ENCODE peak calls at places on chromosomes 11 and 22, in seven cellular contexts. O, P, T, R, U, J and Q are unnamed samples.

GRCh38 chr11:130652671-130653335 is 204.4 kb downstream of the ADAMTS15 start:
- DNase-seq in O (peak), P (no peak), T (peak), R (peak), U (no peak), J (peak), Q (peak)

GRCh38 chr11:33672273-33672672 is 28.4 kb downstream of the C11orf91 start:
- DNase-seq in O (no peak), P (no peak), T (no peak), R (no peak), U (no peak), J (no peak), Q (no peak)

GRCh38 chr11:114133548-114134329 is 74.2 kb downstream of the ZBTB16 start:
- DNase-seq in O (peak), P (no peak), T (no peak), R (no peak), U (no peak), J (no peak), Q (peak)

GRCh38 chr22:28187612-28188011 is 268.6 kb upstream of the PITPNB start:
- DNase-seq in O (no peak), P (no peak), T (no peak), R (no peak), U (no peak), J (no peak), Q (no peak)

GRCh38 chr22:48431536-48432315 is 1395.9 kb downstream of the BRD1 start:
- DNase-seq in O (no peak), P (no peak), T (no peak), R (no peak), U (no peak), J (no peak), Q (no peak)

GRCh38 chr11:90639687-90640086 is 416.8 kb upstream of the CHORDC1 start:
- DNase-seq in O (peak), P (no peak), T (no peak), R (no peak), U (no peak), J (no peak), Q (peak)

GRCh38 chr11:65442952-65443351 is 20.4 kb downstream of the NEAT1 start:
- DNase-seq in O (peak), P (no peak), T (peak), R (no peak), U (peak), J (no peak), Q (peak)

GRCh38 chr22:45742866-45743450 is 71.3 kb downstream of the ATXN10 start:
- DNase-seq in O (peak), P (peak), T (no peak), R (no peak), U (no peak), J (no peak), Q (peak)

GRCh38 chr11:76759092-76759491 is 24.1 kb upstream of the TSKU start:
- DNase-seq in O (no peak), P (no peak), T (no peak), R (no peak), U (no peak), J (no peak), Q (no peak)

GRCh38 chr22:19787849-19788141 is 27.2 kb downstream of the TBX1 start:
- DNase-seq in O (no peak), P (no peak), T (no peak), R (no peak), U (no peak), J (no peak), Q (no peak)

GRCh38 chr11:79403839-79404238 is 37.0 kb downstream of the TENM4 start:
- DNase-seq in O (no peak), P (no peak), T (no peak), R (no peak), U (no peak), J (no peak), Q (no peak)

GRCh38 chr22:29143848-29144785 is 61.6 kb upstream of the EMID1 start:
- DNase-seq in O (no peak), P (no peak), T (no peak), R (peak), U (no peak), J (no peak), Q (no peak)

GRCh38 chr11:29623144-29623722 is 393.6 kb downstream of the KCNA4 start:
- DNase-seq in O (no peak), P (no peak), T (no peak), R (peak), U (no peak), J (no peak), Q (no peak)

GRCh38 chr11:37718431-37718999 is 1120.5 kb upstream of the RAG2 start:
- DNase-seq in O (peak), P (no peak), T (no peak), R (no peak), U (no peak), J (no peak), Q (peak)

GRCh38 chr11:57567210-57567511 is 311 bp downstream of the UBE2L6 start:
- DNase-seq in O (peak), P (no peak), T (no peak), R (no peak), U (no peak), J (no peak), Q (peak)

GRCh38 chr22:37160037-37160436 is 10.3 kb upstream of the IL2RB start:
- DNase-seq in O (no peak), P (no peak), T (no peak), R (no peak), U (no peak), J (no peak), Q (no peak)

GRCh38 chr22:46262449-46263207 is 515 bp downstream of the PKDREJ start:
- DNase-seq in O (peak), P (no peak), T (peak), R (peak), U (no peak), J (no peak), Q (no peak)

GRCh38 chr11:69382131-69383128 is 88.5 kb downstream of the MYEOV start:
- DNase-seq in O (peak), P (peak), T (peak), R (peak), U (no peak), J (no peak), Q (no peak)

GRCh38 chr11:112616292-112617088 is 344.7 kb upstream of the NCAM1 start:
- DNase-seq in O (no peak), P (no peak), T (no peak), R (no peak), U (no peak), J (no peak), Q (no peak)

GRCh38 chr11:117627259-117627658 is 169.8 kb downstream of the DSCAML1 start:
- DNase-seq in O (no peak), P (no peak), T (no peak), R (no peak), U (no peak), J (no peak), Q (no peak)

GRCh38 chr11:30868495-30869130 is 282.5 kb upstream of the MPPED2 start:
- DNase-seq in O (no peak), P (no peak), T (no peak), R (no peak), U (no peak), J (no peak), Q (no peak)

GRCh38 chr11:45037425-45038005 is 86.8 kb upstream of the TP53I11 start:
- DNase-seq in O (no peak), P (no peak), T (no peak), R (no peak), U (no peak), J (no peak), Q (no peak)

GRCh38 chr11:75946531-75947530 is 131.8 kb downstream of the UVRAG start:
- DNase-seq in O (peak), P (no peak), T (no peak), R (no peak), U (peak), J (no peak), Q (no peak)

GRCh38 chr11:1226981-1227550 is 4.2 kb downstream of the MUC5B start:
- DNase-seq in O (no peak), P (no peak), T (no peak), R (peak), U (no peak), J (no peak), Q (no peak)
- TF ChIP-seq CTCF in O (peak), P (peak), T (no peak), R (peak), U (peak), J (peak), Q (no peak)

DNA sequence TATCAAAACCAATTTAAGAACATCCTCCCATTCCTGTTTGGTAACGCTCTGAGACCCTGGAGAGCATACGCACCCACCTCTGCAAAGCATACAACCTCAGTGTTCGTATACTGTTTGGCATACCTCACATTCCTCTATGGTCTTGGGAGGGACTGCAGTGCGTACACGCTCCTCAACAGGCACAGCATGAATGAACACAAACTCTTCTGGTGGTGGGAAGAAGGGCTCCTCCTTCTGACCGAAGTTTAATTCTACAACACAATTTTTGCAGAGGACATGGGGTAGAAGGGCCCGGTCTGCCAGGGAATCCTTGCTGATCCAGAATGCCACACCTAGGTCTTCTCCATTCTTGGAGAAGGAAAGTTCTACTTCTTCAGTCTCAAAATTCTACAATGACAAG is 5.3 kb downstream of the HNRNPUL2 start:
- DNase-seq in O (peak), P (peak), T (no peak), R (no peak), U (no peak), J (no peak), Q (no peak)
- TF ChIP-seq CTCF in O (no peak), P (peak), T (no peak), R (no peak), U (peak), J (no peak), Q (no peak)

GRCh38 chr11:66546368-66546965 is at the start of gene ACTN3:
- DNase-seq in O (no peak), P (no peak), T (peak), R (peak), U (no peak), J (no peak), Q (peak)

GRCh38 chr11:66546966-66547661 is 411 bp downstream of the ACTN3 start:
- DNase-seq in O (no peak), P (peak), T (no peak), R (peak), U (no peak), J (no peak), Q (no peak)

GRCh38 chr11:66548774-66549630 is 2.3 kb downstream of the ACTN3 start:
- DNase-seq in O (no peak), P (no peak), T (no peak), R (no peak), U (no peak), J (no peak), Q (no peak)

GRCh38 chr11:66548041-66548440 is 1.3 kb downstream of the ACTN3 start:
- DNase-seq in O (no peak), P (no peak), T (no peak), R (no peak), U (no peak), J (no peak), Q (no peak)

DNA sequence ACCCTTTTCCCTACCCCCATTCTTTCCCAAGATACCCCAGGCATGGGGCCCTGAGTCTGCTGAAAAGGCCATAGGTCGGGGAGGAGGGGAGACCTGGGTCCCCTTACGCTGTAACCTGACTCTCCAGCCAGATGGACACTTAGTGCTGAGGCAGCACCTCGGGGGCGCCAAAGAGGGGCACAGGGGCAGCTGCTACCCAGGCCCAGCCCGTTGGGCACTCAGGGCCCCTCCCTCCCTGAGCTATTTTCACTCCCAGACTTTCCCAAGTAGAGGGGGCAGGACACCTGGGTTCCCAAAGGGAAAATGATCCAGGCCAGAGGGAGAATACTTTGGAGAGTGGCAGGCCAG is 933 bp downstream of the ACTN3 start:
- DNase-seq in O (no peak), P (no peak), T (no peak), R (no peak), U (no peak), J (no peak), Q (no peak)
- TF ChIP-seq CTCF in O (no peak), P (no peak), T (no peak), R (no peak), U (no peak), J (no peak), Q (no peak)

DNA sequence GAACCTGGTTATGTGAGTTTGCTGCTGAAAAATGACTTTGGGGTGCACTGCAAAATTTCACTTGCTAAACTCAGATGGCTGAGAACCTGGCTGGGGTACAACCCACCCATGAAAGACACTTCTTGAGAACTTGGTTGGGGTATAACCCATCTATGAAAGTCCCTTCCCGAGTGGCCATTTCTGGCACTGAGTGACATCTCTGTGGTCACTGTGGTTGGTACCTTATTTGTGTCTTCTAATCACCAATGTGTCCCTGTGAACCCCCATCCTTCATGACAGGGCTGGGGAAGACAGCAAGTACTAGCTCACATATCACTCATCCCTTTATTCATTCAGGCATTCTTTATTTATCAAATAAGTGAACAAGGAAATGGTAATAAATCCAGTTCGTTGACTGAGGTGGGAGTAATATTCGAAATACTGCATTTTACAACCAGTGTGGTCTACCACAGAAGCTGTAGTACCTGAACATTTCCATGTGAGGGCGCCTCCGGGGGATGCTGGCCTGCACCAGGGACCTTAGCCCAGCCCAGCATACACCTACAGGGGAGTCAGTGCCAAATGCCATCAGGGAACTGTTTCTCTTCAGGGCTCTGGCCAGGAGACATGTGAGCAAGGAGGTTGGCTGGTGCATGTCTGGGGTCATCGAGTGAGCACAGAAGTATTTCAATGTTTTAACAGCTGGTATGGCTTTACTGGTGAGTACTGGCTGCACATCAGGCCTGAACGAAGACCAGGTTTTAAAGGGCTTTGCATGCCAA is 122.1 kb downstream of the CSNK2A3 start:
- DNase-seq in O (no peak), P (peak), T (peak), R (peak), U (no peak), J (no peak), Q (no peak)
- TF ChIP-seq CTCF in O (peak), P (peak), T (peak), R (peak), U (peak), J (peak), Q (peak)

GRCh38 chr11:134253189-134253993 is at the start of the genes ACAD8 and THYN1:
- DNase-seq in O (peak), P (peak), T (peak), R (peak), U (peak), J (peak), Q (peak)
- TF ChIP-seq CTCF in O (no peak), P (peak), T (peak), R (no peak), U (peak), J (no peak), Q (no peak)

DNA sequence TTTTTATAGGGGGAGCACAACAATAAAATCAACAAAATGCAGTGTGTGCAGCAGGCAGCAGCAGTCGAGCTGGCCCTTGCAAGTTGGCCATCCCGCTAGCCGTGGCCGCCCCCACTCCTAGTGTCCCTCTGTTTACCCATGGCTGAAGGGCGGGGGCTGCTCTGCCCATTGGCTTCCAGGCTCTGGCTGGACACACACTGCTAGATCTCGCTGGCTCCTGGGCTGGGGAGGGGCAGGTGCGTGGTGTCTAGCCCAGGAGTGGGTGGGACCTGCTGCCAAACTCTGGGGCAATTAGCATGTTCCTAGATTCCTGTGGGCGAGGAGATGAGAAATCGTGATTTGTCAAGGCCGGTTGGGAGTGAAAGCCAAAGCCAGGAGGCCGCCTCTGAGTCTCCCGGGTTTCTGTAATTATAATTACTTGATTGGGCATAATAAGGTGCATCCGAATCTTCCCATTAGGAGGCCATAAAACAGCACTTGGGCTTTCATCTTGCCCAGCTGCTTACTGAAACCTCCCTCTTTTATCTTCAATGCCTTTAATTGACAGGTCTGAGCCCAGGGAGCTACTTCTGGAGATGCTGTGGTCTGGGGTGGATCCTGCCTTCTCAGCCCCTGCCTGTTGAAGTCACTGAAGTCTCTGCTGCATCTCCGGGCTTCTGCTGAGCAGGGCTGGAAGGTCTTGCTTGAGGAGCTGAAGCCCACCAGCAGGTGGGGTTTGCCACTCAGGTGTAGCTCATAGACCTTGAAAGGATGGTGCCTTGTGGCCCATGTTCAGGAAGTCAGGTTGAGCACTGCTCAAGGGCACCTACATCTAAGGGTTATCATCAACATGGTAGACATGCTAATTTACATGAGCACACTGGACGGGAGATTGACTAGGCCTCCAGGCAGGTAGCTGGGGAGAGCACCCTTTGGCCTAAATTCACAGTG is 44.5 kb upstream of the DKK3 start:
- DNase-seq in O (no peak), P (peak), T (no peak), R (no peak), U (no peak), J (no peak), Q (peak)
- TF ChIP-seq CTCF in O (no peak), P (no peak), T (no peak), R (peak), U (peak), J (peak), Q (no peak)